ENCODE peak calls at places on chromosomes 11 and 22, in six cellular contexts. One of them, this sample, is unnamed.

GRCh38 chr11:3123316-3123715 is 41.8 kb downstream of the OSBPL5 start:
- DNase-seq in skeletal muscle cell: no peak
- DNase-seq in retina: no peak
- DNase-seq in GM23338: no peak
- DNase-seq in AG04450: no peak
- DNase-seq in fibroblast of the aortic adventitia: peak
- DNase-seq in this sample: no peak

GRCh38 chr11:1384206-1384965 is 5.3 kb upstream of the BRSK2 start:
- DNase-seq in GM23338: no peak
- DNase-seq in retina: no peak
- DNase-seq in AG04450: no peak
- DNase-seq in skeletal muscle cell: no peak
- DNase-seq in fibroblast of the aortic adventitia: no peak
- DNase-seq in this sample: no peak

GRCh38 chr11:131867457-131868257 is 497.2 kb downstream of the NTM start:
- DNase-seq in AG04450: peak
- DNase-seq in fibroblast of the aortic adventitia: peak
- DNase-seq in GM23338: peak
- DNase-seq in skeletal muscle cell: peak
- DNase-seq in retina: peak
- DNase-seq in this sample: peak

GRCh38 chr22:19448739-19449421 is 1.4 kb upstream of the C22orf39 start:
- DNase-seq in GM23338: no peak
- DNase-seq in skeletal muscle cell: no peak
- DNase-seq in AG04450: no peak
- DNase-seq in fibroblast of the aortic adventitia: no peak
- DNase-seq in retina: no peak
- DNase-seq in this sample: no peak

GRCh38 chr11:77642228-77642627 is 4.6 kb upstream of the CLNS1A start:
- DNase-seq in AG04450: no peak
- DNase-seq in fibroblast of the aortic adventitia: no peak
- DNase-seq in GM23338: no peak
- DNase-seq in skeletal muscle cell: no peak
- DNase-seq in retina: no peak
- DNase-seq in this sample: no peak

GRCh38 chr11:56783448-56784041 is 35.0 kb upstream of the OR9G4 start:
- DNase-seq in skeletal muscle cell: peak
- DNase-seq in GM23338: peak
- DNase-seq in retina: peak
- DNase-seq in AG04450: peak
- DNase-seq in fibroblast of the aortic adventitia: peak
- DNase-seq in this sample: peak

GRCh38 chr11:94473177-94473799 is 20.4 kb downstream of the MRE11 start:
- DNase-seq in retina: no peak
- DNase-seq in skeletal muscle cell: no peak
- DNase-seq in GM23338: peak
- DNase-seq in fibroblast of the aortic adventitia: peak
- DNase-seq in AG04450: no peak
- DNase-seq in this sample: peak

GRCh38 chr11:15911377-15912044 is 444.8 kb downstream of the SOX6 start:
- DNase-seq in GM23338: no peak
- DNase-seq in AG04450: peak
- DNase-seq in skeletal muscle cell: peak
- DNase-seq in retina: no peak
- DNase-seq in fibroblast of the aortic adventitia: peak
- DNase-seq in this sample: peak

GRCh38 chr11:2516276-2517015 is 71.6 kb downstream of the KCNQ1 start:
- DNase-seq in AG04450: no peak
- DNase-seq in skeletal muscle cell: no peak
- DNase-seq in GM23338: no peak
- DNase-seq in fibroblast of the aortic adventitia: no peak
- DNase-seq in retina: peak
- DNase-seq in this sample: no peak

GRCh38 chr11:71189768-71190315 is 62.5 kb downstream of the SHANK2 start:
- DNase-seq in AG04450: no peak
- DNase-seq in fibroblast of the aortic adventitia: no peak
- DNase-seq in skeletal muscle cell: no peak
- DNase-seq in GM23338: no peak
- DNase-seq in retina: no peak
- DNase-seq in this sample: no peak

GRCh38 chr22:23149743-23150238 is 4.5 kb downstream of the RAB36 start:
- DNase-seq in fibroblast of the aortic adventitia: no peak
- DNase-seq in retina: peak
- DNase-seq in AG04450: no peak
- DNase-seq in skeletal muscle cell: no peak
- DNase-seq in GM23338: peak
- DNase-seq in this sample: no peak

GRCh38 chr11:108616549-108616948 is 23.0 kb upstream of the EXPH5 start:
- DNase-seq in skeletal muscle cell: peak
- DNase-seq in fibroblast of the aortic adventitia: peak
- DNase-seq in AG04450: no peak
- DNase-seq in GM23338: peak
- DNase-seq in retina: no peak
- DNase-seq in this sample: peak

GRCh38 chr11:118200901-118201680 is 23.7 kb downstream of the JAML start:
- DNase-seq in retina: no peak
- DNase-seq in GM23338: no peak
- DNase-seq in skeletal muscle cell: no peak
- DNase-seq in AG04450: no peak
- DNase-seq in fibroblast of the aortic adventitia: no peak
- DNase-seq in this sample: no peak

GRCh38 chr22:48600681-48601080 is 1227.0 kb downstream of the BRD1 start:
- DNase-seq in fibroblast of the aortic adventitia: no peak
- DNase-seq in AG04450: no peak
- DNase-seq in retina: no peak
- DNase-seq in GM23338: no peak
- DNase-seq in skeletal muscle cell: no peak
- DNase-seq in this sample: no peak

GRCh38 chr11:100581318-100581717 is 105.8 kb upstream of the ARHGAP42 start:
- DNase-seq in retina: no peak
- DNase-seq in AG04450: no peak
- DNase-seq in GM23338: no peak
- DNase-seq in skeletal muscle cell: no peak
- DNase-seq in fibroblast of the aortic adventitia: no peak
- DNase-seq in this sample: peak

GRCh38 chr22:27129266-27129665 is 471.9 kb downstream of the MIAT start:
- DNase-seq in fibroblast of the aortic adventitia: peak
- DNase-seq in retina: no peak
- DNase-seq in skeletal muscle cell: no peak
- DNase-seq in AG04450: no peak
- DNase-seq in GM23338: no peak
- DNase-seq in this sample: no peak

GRCh38 chr11:93655581-93656255 is 5.8 kb upstream of the CEP295 start:
- DNase-seq in AG04450: no peak
- DNase-seq in fibroblast of the aortic adventitia: no peak
- DNase-seq in skeletal muscle cell: no peak
- DNase-seq in GM23338: no peak
- DNase-seq in retina: no peak
- DNase-seq in this sample: no peak

GRCh38 chr11:90635886-90636285 is 413.0 kb upstream of the CHORDC1 start:
- DNase-seq in GM23338: no peak
- DNase-seq in skeletal muscle cell: no peak
- DNase-seq in fibroblast of the aortic adventitia: no peak
- DNase-seq in retina: no peak
- DNase-seq in AG04450: no peak
- DNase-seq in this sample: no peak

GRCh38 chr22:31333648-31334047 is 12.5 kb downstream of the PATZ1 start:
- DNase-seq in skeletal muscle cell: no peak
- DNase-seq in GM23338: no peak
- DNase-seq in AG04450: no peak
- DNase-seq in fibroblast of the aortic adventitia: peak
- DNase-seq in retina: no peak
- DNase-seq in this sample: no peak

GRCh38 chr11:58640386-58641023 is 18.0 kb downstream of the CNTF start:
- DNase-seq in GM23338: no peak
- DNase-seq in retina: no peak
- DNase-seq in skeletal muscle cell: no peak
- DNase-seq in fibroblast of the aortic adventitia: no peak
- DNase-seq in AG04450: no peak
- DNase-seq in this sample: no peak

GRCh38 chr11:17986007-17986710 is 26.7 kb downstream of the SERGEF start:
- DNase-seq in retina: peak
- DNase-seq in skeletal muscle cell: peak
- DNase-seq in AG04450: peak
- DNase-seq in GM23338: no peak
- DNase-seq in fibroblast of the aortic adventitia: peak
- DNase-seq in this sample: peak

GRCh38 chr11:71101046-71101445 is 151.3 kb downstream of the SHANK2 start:
- DNase-seq in retina: no peak
- DNase-seq in skeletal muscle cell: no peak
- DNase-seq in AG04450: no peak
- DNase-seq in fibroblast of the aortic adventitia: no peak
- DNase-seq in GM23338: no peak
- DNase-seq in this sample: no peak

GRCh38 chr11:126522152-126522551 is 166.7 kb downstream of the ST3GAL4 start:
- DNase-seq in fibroblast of the aortic adventitia: peak
- DNase-seq in GM23338: no peak
- DNase-seq in retina: no peak
- DNase-seq in skeletal muscle cell: no peak
- DNase-seq in AG04450: no peak
- DNase-seq in this sample: no peak

GRCh38 chr11:64809781-64810241 is 540 bp downstream of the MEN1 start:
- DNase-seq in AG04450: no peak
- DNase-seq in GM23338: peak
- DNase-seq in fibroblast of the aortic adventitia: no peak
- DNase-seq in retina: peak
- DNase-seq in skeletal muscle cell: no peak
- DNase-seq in this sample: no peak

GRCh38 chr11:2466869-2467694 is 22.3 kb downstream of the KCNQ1 start:
- DNase-seq in GM23338: no peak
- DNase-seq in fibroblast of the aortic adventitia: no peak
- DNase-seq in AG04450: no peak
- DNase-seq in skeletal muscle cell: no peak
- DNase-seq in retina: no peak
- DNase-seq in this sample: no peak

GRCh38 chr22:19429950-19430889 is 1.3 kb downstream of the HIRA start:
- DNase-seq in GM23338: peak
- DNase-seq in fibroblast of the aortic adventitia: peak
- DNase-seq in skeletal muscle cell: peak
- DNase-seq in AG04450: no peak
- DNase-seq in retina: no peak
- DNase-seq in this sample: peak

GRCh38 chr22:27919943-27920755 is 1.1 kb upstream of the PITPNB start:
- DNase-seq in skeletal muscle cell: peak
- DNase-seq in fibroblast of the aortic adventitia: peak
- DNase-seq in retina: no peak
- DNase-seq in AG04450: no peak
- DNase-seq in GM23338: peak
- DNase-seq in this sample: peak

GRCh38 chr11:72038491-72038890 is 39.8 kb downstream of the IL18BP start:
- DNase-seq in AG04450: peak
- DNase-seq in GM23338: no peak
- DNase-seq in retina: no peak
- DNase-seq in skeletal muscle cell: peak
- DNase-seq in fibroblast of the aortic adventitia: peak
- DNase-seq in this sample: peak

GRCh38 chr11:1559103-1559951 is 12.7 kb downstream of the DUSP8 start:
- DNase-seq in fibroblast of the aortic adventitia: peak
- DNase-seq in skeletal muscle cell: peak
- DNase-seq in retina: no peak
- DNase-seq in GM23338: peak
- DNase-seq in AG04450: no peak
- DNase-seq in this sample: peak

GRCh38 chr11:78228467-78228866 is 39.7 kb downstream of the USP35 start:
- DNase-seq in fibroblast of the aortic adventitia: peak
- DNase-seq in GM23338: peak
- DNase-seq in AG04450: peak
- DNase-seq in skeletal muscle cell: no peak
- DNase-seq in retina: peak
- DNase-seq in this sample: peak

GRCh38 chr11:75315439-75315805 is 36.0 kb downstream of the ARRB1 start:
- DNase-seq in GM23338: no peak
- DNase-seq in skeletal muscle cell: no peak
- DNase-seq in retina: no peak
- DNase-seq in fibroblast of the aortic adventitia: no peak
- DNase-seq in AG04450: no peak
- DNase-seq in this sample: no peak

GRCh38 chr11:104997288-104997687 is 25.7 kb downstream of the CASP5 start:
- DNase-seq in skeletal muscle cell: no peak
- DNase-seq in GM23338: no peak
- DNase-seq in fibroblast of the aortic adventitia: peak
- DNase-seq in retina: no peak
- DNase-seq in AG04450: no peak
- DNase-seq in this sample: no peak

GRCh38 chr11:77180346-77180745 is 52.3 kb downstream of the MYO7A start:
- DNase-seq in skeletal muscle cell: no peak
- DNase-seq in fibroblast of the aortic adventitia: no peak
- DNase-seq in GM23338: no peak
- DNase-seq in AG04450: no peak
- DNase-seq in retina: no peak
- DNase-seq in this sample: no peak

GRCh38 chr11:82986491-82986890 is 85.0 kb downstream of the DDIAS start:
- DNase-seq in skeletal muscle cell: no peak
- DNase-seq in retina: no peak
- DNase-seq in AG04450: no peak
- DNase-seq in GM23338: no peak
- DNase-seq in fibroblast of the aortic adventitia: no peak
- DNase-seq in this sample: no peak

GRCh38 chr11:30487200-30487898 is 98.8 kb downstream of the MPPED2 start:
- DNase-seq in fibroblast of the aortic adventitia: no peak
- DNase-seq in GM23338: no peak
- DNase-seq in skeletal muscle cell: peak
- DNase-seq in retina: no peak
- DNase-seq in AG04450: no peak
- DNase-seq in this sample: peak

GRCh38 chr22:47794851-47795250 is 1032.4 kb downstream of the TBC1D22A start:
- DNase-seq in GM23338: no peak
- DNase-seq in AG04450: no peak
- DNase-seq in retina: no peak
- DNase-seq in fibroblast of the aortic adventitia: no peak
- DNase-seq in skeletal muscle cell: no peak
- DNase-seq in this sample: no peak

GRCh38 chr11:79441159-79441875 is 487 bp upstream of the TENM4 start:
- DNase-seq in skeletal muscle cell: no peak
- DNase-seq in AG04450: no peak
- DNase-seq in fibroblast of the aortic adventitia: peak
- DNase-seq in retina: no peak
- DNase-seq in GM23338: peak
- DNase-seq in this sample: peak